ENCODE peak calls at places on chromosomes 4 and X, in five cellular contexts. Y is activated gamma-delta T cell treated with Interleukin-2 at 50 U/mL for 16 hours, I is AG08395, A is NCI-H1105, J is bronchial epithelial cell. Z is an unnamed sample.

GRCh38 chrX:37488323-37488722 is 83.1 kb upstream of the LANCL3 start:
- DNase-seq in Y (no peak), I (no peak), A (no peak), J (no peak), Z (no peak)

GRCh38 chrX:23901805-23902204 is 5.9 kb downstream of the APOO start:
- DNase-seq in Y (peak), I (peak), A (peak), J (peak), Z (peak)

GRCh38 chrX:22689290-22689689 is 310.5 kb upstream of the DDX53 start:
- DNase-seq in Y (no peak), I (no peak), A (no peak), J (no peak), Z (no peak)

GRCh38 chr4:42627887-42628646 is 28.8 kb downstream of the ATP8A1 start:
- DNase-seq in Y (peak), I (no peak), A (no peak), J (no peak), Z (peak)

GRCh38 chr4:154124539-154125255 is 335.8 kb upstream of the SFRP2 start:
- DNase-seq in Y (no peak), I (peak), A (no peak), J (peak), Z (no peak)

GRCh38 chr4:38387348-38387747 is 276.7 kb upstream of the KLF3 start:
- DNase-seq in Y (no peak), I (no peak), A (peak), J (peak), Z (no peak)

GRCh38 chrX:487836-488235 is 101.1 kb upstream of the PPP2R3B start:
- DNase-seq in Y (no peak), I (no peak), A (no peak), J (no peak), Z (no peak)

GRCh38 chr4:87465739-87466366 is 43.5 kb downstream of the NUDT9 start:
- DNase-seq in Y (no peak), I (peak), A (no peak), J (peak), Z (no peak)

GRCh38 chrX:44748014-44748413 is 95.8 kb upstream of the DUSP21 start:
- DNase-seq in Y (no peak), I (peak), A (no peak), J (peak), Z (no peak)

GRCh38 chr4:51965862-51966261 is 54.3 kb downstream of the LRRC66 start:
- DNase-seq in Y (no peak), I (no peak), A (no peak), J (no peak), Z (no peak)

GRCh38 chr4:26723216-26723615 is 137.4 kb upstream of the STIM2 start:
- DNase-seq in Y (peak), I (no peak), A (no peak), J (no peak), Z (peak)

GRCh38 chrX:55867254-55867653 is 149.7 kb downstream of the RRAGB start:
- DNase-seq in Y (no peak), I (no peak), A (no peak), J (peak), Z (no peak)

GRCh38 chrX:29531336-29531735 is 684.0 kb upstream of the MAGEB2 start:
- DNase-seq in Y (no peak), I (no peak), A (no peak), J (no peak), Z (no peak)

GRCh38 chrX:10496345-10496965 is 123.9 kb downstream of the MID1 start:
- DNase-seq in Y (no peak), I (peak), A (no peak), J (no peak), Z (no peak)

GRCh38 chr4:5500165-5500564 is 208.2 kb downstream of the EVC2 start:
- DNase-seq in Y (no peak), I (peak), A (no peak), J (peak), Z (no peak)

GRCh38 chr4:71184195-71184781 is 154.5 kb upstream of the SLC4A4 start:
- DNase-seq in Y (peak), I (peak), A (no peak), J (peak), Z (peak)

GRCh38 chr4:86910820-86911684 is 18.8 kb upstream of the C4orf36 start:
- DNase-seq in Y (no peak), I (no peak), A (no peak), J (no peak), Z (no peak)

GRCh38 chr4:73505567-73505966 is 24.0 kb downstream of the AFM start:
- DNase-seq in Y (no peak), I (no peak), A (no peak), J (no peak), Z (no peak)

GRCh38 chr4:148800943-148801342 is 358.7 kb upstream of the NR3C2 start:
- DNase-seq in Y (no peak), I (no peak), A (no peak), J (no peak), Z (no peak)

GRCh38 chr4:19947349-19947748 is 304.4 kb upstream of the SLIT2 start:
- DNase-seq in Y (no peak), I (peak), A (no peak), J (no peak), Z (no peak)

GRCh38 chrX:153061732-153062131 is 5.5 kb downstream of the PNMA3 start:
- DNase-seq in Y (no peak), I (peak), A (no peak), J (peak), Z (no peak)

GRCh38 chr4:153205028-153205648 is 895 bp downstream of the TRIM2 start:
- DNase-seq in Y (peak), I (no peak), A (no peak), J (no peak), Z (no peak)

GRCh38 chr4:117560329-117560728 is 474.0 kb upstream of the NDST3 start:
- DNase-seq in Y (no peak), I (no peak), A (no peak), J (peak), Z (no peak)

GRCh38 chr4:177699365-177700213 is 257.4 kb upstream of the AGA start:
- DNase-seq in Y (no peak), I (peak), A (no peak), J (peak), Z (no peak)

GRCh38 chr4:4595252-4595651 is 53.4 kb upstream of the STX18 start:
- DNase-seq in Y (no peak), I (no peak), A (no peak), J (no peak), Z (no peak)

GRCh38 chrX:41522071-41522470 is 74.9 kb downstream of the NYX start:
- DNase-seq in Y (no peak), I (no peak), A (no peak), J (peak), Z (no peak)